ENCODE peak calls at places on chromosomes 7 and 10, in seven cellular contexts. J, H, X, K, B, O and Q are unnamed samples.
A peak's percentile ranks its signal among the peaks of the same experiment; 100 is the strongest.

GRCh38 chr10:29619273-29619672 is 15.5 kb downstream of the SVIL start:
- DNase-seq in J (no peak), B (no peak), H (no peak), K (no peak), X (peak; percentile 38), O (no peak), Q (no peak)

GRCh38 chr7:63045575-63045974 is 953.1 kb upstream of the ZNF722 start:
- DNase-seq in X (no peak), B (no peak), K (no peak), H (no peak), O (no peak), J (no peak), Q (no peak)

GRCh38 chr7:2719007-2719406 is 31.0 kb downstream of the AMZ1 start:
- DNase-seq in X (no peak), J (no peak), H (no peak), K (peak; percentile 46), O (no peak), B (peak; percentile 81), Q (peak; percentile 62)

GRCh38 chr7:90816511-90817142 is 220.5 kb downstream of the CDK14 start:
- DNase-seq in B (no peak), O (peak; percentile 64), K (no peak), H (no peak), J (no peak), X (peak; percentile 98), Q (no peak)

GRCh38 chr7:82323806-82324205 is 119.8 kb downstream of the CACNA2D1 start:
- DNase-seq in J (no peak), B (no peak), X (peak; percentile 6), O (no peak), H (no peak), K (no peak), Q (no peak)

GRCh38 chr7:147547252-147547897 is 1043.2 kb upstream of the C7orf33 start:
- DNase-seq in K (peak; percentile 37), B (peak; percentile 71), H (no peak), O (no peak), J (no peak), X (peak; percentile 48), Q (peak; percentile 65)

GRCh38 chr7:46153951-46154787 is 233.1 kb upstream of the IGFBP3 start:
- DNase-seq in K (no peak), H (no peak), J (peak; percentile 20), O (no peak), X (peak; percentile 99), B (no peak), Q (no peak)

GRCh38 chr7:33982425-33982786 is 77.1 kb downstream of the BMPER start:
- DNase-seq in O (peak; percentile 33), J (no peak), K (peak; percentile 37), X (peak; percentile 52), B (no peak), H (no peak), Q (no peak)

GRCh38 chr7:46630031-46630430 is 709.0 kb upstream of the IGFBP3 start:
- DNase-seq in J (no peak), B (no peak), H (no peak), K (no peak), O (no peak), X (no peak), Q (peak; percentile 55)

GRCh38 chr10:69684020-69684980 is 54.3 kb downstream of the FAM241B start:
- DNase-seq in B (peak; percentile 44), J (no peak), X (peak; percentile 61), K (peak; percentile 29), O (no peak), H (peak; percentile 85), Q (peak; percentile 30)

GRCh38 chr10:128095023-128095752 is 31.0 kb downstream of the MKI67 start:
- DNase-seq in K (no peak), X (no peak), B (no peak), H (no peak), O (peak; percentile 12), J (no peak), Q (no peak)

GRCh38 chr7:142391191-142391992 is 133.5 kb upstream of the PRSS58 start:
- DNase-seq in K (peak; percentile 81), H (no peak), O (peak; percentile 23), X (peak; percentile 8), B (peak; percentile 76), J (no peak), Q (peak; percentile 25)
- TF ChIP-seq CTCF in K (peak; percentile 41), H (no peak), O (peak; percentile 65), X (peak; percentile 34), B (peak; percentile 90), J (peak; percentile 26), Q (peak; percentile 22)

GRCh38 chr7:105027176-105027853 is 13.3 kb downstream of the KMT2E start:
- DNase-seq in H (no peak), J (no peak), B (no peak), K (no peak), X (no peak), O (no peak), Q (no peak)
- H3K4me1 ChIP-seq in H (peaks cover 16% of the 10 kb centered on the region), J (peaks cover 73% of the 10 kb centered on the region), B (no peaks in the 10 kb centered on the region), K (peaks cover 26% of the 10 kb centered on the region), X (peaks cover 2% of the 10 kb centered on the region), O (no peaks in the 10 kb centered on the region), Q (peaks cover 6% of the 10 kb centered on the region)

DNA sequence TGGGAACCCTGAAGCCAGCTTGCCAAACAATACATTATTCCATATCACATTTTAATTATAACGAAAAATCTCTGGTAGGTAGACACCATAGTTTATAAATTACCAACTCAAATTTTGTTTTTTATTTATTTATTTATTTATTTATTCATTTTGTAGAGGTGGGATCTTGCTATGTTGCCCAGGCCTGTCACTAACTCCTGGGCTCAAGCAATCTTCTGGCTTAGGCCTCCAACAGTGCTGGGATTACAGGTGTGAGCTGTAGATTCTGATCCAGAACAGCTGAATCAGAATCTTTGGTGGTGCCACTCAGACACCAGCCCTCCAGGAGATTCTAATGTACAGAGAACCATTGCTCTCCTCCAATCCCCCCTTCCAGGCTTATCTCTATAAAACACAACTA is 1.7 kb downstream of the PON2 start:
- DNase-seq in O (no peak), X (no peak), B (no peak), K (no peak), J (no peak), H (no peak), Q (no peak)
- TF ChIP-seq CTCF in O (no peak), X (no peak), B (no peak), K (no peak), J (no peak), H (no peak), Q (no peak)

GRCh38 chr10:110863956-110864355 is 7.8 kb upstream of the PDCD4 start:
- DNase-seq in B (no peak), X (no peak), J (no peak), K (no peak), O (no peak), H (no peak), Q (no peak)

GRCh38 chr10:110861476-110861875 is 10.3 kb upstream of the PDCD4 start:
- DNase-seq in X (no peak), J (no peak), K (no peak), H (no peak), B (no peak), O (no peak), Q (no peak)

GRCh38 chr10:110861930-110862677 is 9.6 kb upstream of the PDCD4 start:
- DNase-seq in J (no peak), X (peak; percentile 100), O (no peak), H (no peak), B (no peak), K (no peak), Q (no peak)

GRCh38 chr10:110863361-110863760 is 8.4 kb upstream of the PDCD4 start:
- DNase-seq in K (no peak), J (no peak), O (no peak), H (no peak), B (no peak), X (no peak), Q (no peak)

DNA sequence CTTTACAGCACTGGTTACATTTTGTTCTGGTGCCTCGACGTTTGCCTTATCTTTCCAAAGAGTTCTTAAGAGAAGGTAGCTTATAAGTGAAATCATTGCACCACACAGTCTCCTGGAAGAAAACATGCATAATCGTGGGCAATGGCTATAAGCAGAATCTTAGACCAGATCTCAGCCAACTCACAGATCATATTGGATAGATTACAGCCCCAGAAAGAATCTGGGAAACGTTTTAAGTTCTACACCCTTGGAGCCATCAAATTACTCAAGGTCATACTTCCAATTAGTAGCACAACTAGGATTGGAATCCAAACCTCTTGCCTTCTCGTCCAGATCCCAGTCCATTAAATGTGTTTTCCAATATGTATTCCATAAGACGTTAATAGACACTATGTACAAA is 8.8 kb upstream of the PDCD4 start:
- DNase-seq in X (no peak), O (no peak), J (no peak), H (no peak), B (no peak), K (no peak), Q (no peak)
- H3K4me1 ChIP-seq in X (peaks cover 46% of the 10 kb centered on the region), O (peaks cover 11% of the 10 kb centered on the region), J (peaks cover 9% of the 10 kb centered on the region), H (peaks cover 7% of the 10 kb centered on the region), B (no peaks in the 10 kb centered on the region), K (peaks cover 20% of the 10 kb centered on the region), Q (peaks cover 19% of the 10 kb centered on the region)

GRCh38 chr7:115276791-115277190 is 354.9 kb downstream of the MDFIC start:
- DNase-seq in H (no peak), X (no peak), B (no peak), O (no peak), J (no peak), K (no peak), Q (no peak)

GRCh38 chr7:115267503-115267902 is 345.6 kb downstream of the MDFIC start:
- DNase-seq in K (no peak), X (no peak), O (no peak), J (no peak), H (no peak), B (no peak), Q (no peak)

GRCh38 chr7:115269486-115269885 is 347.6 kb downstream of the MDFIC start:
- DNase-seq in O (no peak), X (no peak), H (no peak), K (no peak), J (no peak), B (no peak), Q (no peak)

DNA sequence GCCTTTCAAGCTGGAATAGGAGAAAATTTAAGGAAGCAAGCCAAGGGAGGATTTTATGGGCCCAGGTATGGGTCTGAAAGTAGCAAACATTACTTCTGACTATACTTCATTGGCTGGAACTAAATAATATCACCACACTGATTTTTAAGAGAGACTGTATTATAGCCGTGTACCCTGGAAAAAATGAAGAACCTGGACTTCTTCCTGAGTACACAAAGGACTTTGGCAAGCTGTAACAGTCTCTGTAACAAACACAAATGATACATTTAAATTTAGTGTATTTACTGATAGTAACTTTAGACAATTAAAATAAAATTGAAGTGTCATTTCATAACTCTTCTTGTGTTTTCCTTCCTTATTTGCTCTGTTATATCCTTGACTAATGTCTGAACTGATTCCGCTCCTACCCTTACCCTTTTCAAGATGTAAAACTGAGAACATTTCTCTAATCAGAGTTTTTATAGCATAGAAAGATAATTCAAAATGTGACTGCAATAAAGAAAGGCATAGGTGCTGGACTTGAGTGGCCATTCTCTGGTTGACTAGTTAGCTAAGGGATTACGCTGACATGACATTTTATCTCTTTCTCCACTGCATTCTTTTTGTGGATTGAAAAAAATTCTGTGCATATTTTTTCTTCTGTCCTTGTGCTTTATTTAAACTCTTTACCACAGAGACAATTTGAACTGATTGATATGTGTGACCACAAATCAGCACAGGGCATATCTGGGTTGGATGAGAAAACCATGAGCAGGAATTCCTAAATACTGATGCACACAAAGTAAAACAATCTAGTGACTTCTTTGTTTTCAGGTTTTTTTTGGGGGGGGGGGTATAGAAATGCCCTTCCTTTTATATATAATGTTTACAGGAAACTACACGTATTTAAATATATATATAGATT is 349.7 kb downstream of the MDFIC start:
- DNase-seq in J (no peak), B (no peak), X (no peak), O (no peak), H (no peak), K (no peak), Q (no peak)
- TF ChIP-seq CTCF in J (no peak), B (no peak), X (no peak), O (no peak), H (no peak), K (no peak), Q (no peak)